ENCODE peak calls at places on chromosomes 1 and 21, in six cellular contexts. X, Y, V, M, D and B are unnamed samples.

GRCh38 chr1:1435911-1436633 is 582 bp downstream of the VWA1 start:
- DNase-seq in X (no peak), Y (no peak), V (no peak), M (no peak), D (no peak), B (peak)

GRCh38 chr1:78604643-78605042 is 15.6 kb upstream of the IFI44L start:
- DNase-seq in X (no peak), Y (no peak), V (no peak), M (no peak), D (no peak), B (no peak)

GRCh38 chr1:53639996-53640695 is 98.8 kb downstream of the GLIS1 start:
- DNase-seq in X (no peak), Y (no peak), V (no peak), M (no peak), D (no peak), B (peak)

GRCh38 chr1:180116964-180117763 is 37.5 kb upstream of the QSOX1 start:
- DNase-seq in X (peak), Y (no peak), V (peak), M (no peak), D (no peak), B (no peak)

GRCh38 chr21:35940074-35940927 is 120.0 kb downstream of the SETD4 start:
- DNase-seq in X (peak), Y (peak), V (no peak), M (peak), D (peak), B (peak)

GRCh38 chr1:151993084-151993733 is 450 bp downstream of the S100A10 start:
- DNase-seq in X (no peak), Y (no peak), V (peak), M (peak), D (peak), B (peak)

GRCh38 chr21:44425307-44425894 is 29.9 kb upstream of the LRRC3 start:
- DNase-seq in X (no peak), Y (no peak), V (peak), M (no peak), D (no peak), B (peak)

GRCh38 chr21:14078746-14079375 is 131.9 kb downstream of the LIPI start:
- DNase-seq in X (no peak), Y (no peak), V (no peak), M (no peak), D (no peak), B (no peak)

GRCh38 chr1:84841971-84842370 is 51.0 kb downstream of the LPAR3 start:
- DNase-seq in X (no peak), Y (no peak), V (no peak), M (no peak), D (no peak), B (no peak)

GRCh38 chr1:28329395-28330153 is 734 bp downstream of the MED18 start:
- DNase-seq in X (peak), Y (no peak), V (no peak), M (no peak), D (no peak), B (peak)

GRCh38 chr1:64864018-64864945 is 102.1 kb downstream of the JAK1 start:
- DNase-seq in X (no peak), Y (peak), V (peak), M (no peak), D (no peak), B (no peak)

GRCh38 chr1:217063065-217063908 is 340.1 kb upstream of the ESRRG start:
- DNase-seq in X (no peak), Y (no peak), V (no peak), M (no peak), D (no peak), B (no peak)

GRCh38 chr1:36136535-36136934 is 11.5 kb upstream of the COL8A2 start:
- DNase-seq in X (peak), Y (no peak), V (no peak), M (no peak), D (no peak), B (no peak)

GRCh38 chr1:60571811-60572210 is 498.2 kb upstream of the C1orf87 start:
- DNase-seq in X (peak), Y (no peak), V (no peak), M (no peak), D (no peak), B (no peak)

GRCh38 chr1:222892137-222892763 is 77.4 kb downstream of the DISP1 start:
- DNase-seq in X (peak), Y (no peak), V (no peak), M (no peak), D (no peak), B (no peak)

GRCh38 chr1:108590947-108591346 is 31.0 kb downstream of the EEIG2 start:
- DNase-seq in X (peak), Y (no peak), V (no peak), M (no peak), D (peak), B (no peak)

GRCh38 chr1:228342627-228343210 is 63.9 kb downstream of the TRIM11 start:
- DNase-seq in X (no peak), Y (no peak), V (peak), M (no peak), D (no peak), B (no peak)